ENCODE peak calls at places on chromosomes 11 and 22, in ten cellular contexts. B is adrenal gland, Z is stomach, M is Caco-2, S is cardiac muscle cell, P is tibial nerve, Y is Panc1, J is mammary epithelial cell, X is left ventricle myocardium inferior, L is pancreas. A is an unnamed sample.
A peak's percentile ranks its signal among the peaks of the same experiment; 100 is the strongest.

GRCh38 chr11:16776716-16777115 is 38.3 kb downstream of the C11orf58 start:
- DNase-seq in B (no peak), Z (peak; percentile 18), M (no peak), S (peak; percentile 84), P (no peak), Y (no peak), J (no peak), X (no peak), L (no peak), A (no peak)

GRCh38 chr22:43424865-43425630 is 13.2 kb downstream of the MPPED1 start:
- DNase-seq in B (no peak), Z (no peak), M (no peak), S (no peak), P (no peak), Y (no peak), J (no peak), X (no peak), L (no peak), A (peak; percentile 9)

GRCh38 chr11:129312741-129313587 is 62.7 kb upstream of the BARX2 start:
- DNase-seq in B (no peak), Z (no peak), M (no peak), S (peak; percentile 46), P (no peak), Y (no peak), J (no peak), X (no peak), L (no peak), A (no peak)

GRCh38 chr22:26609287-26609686 is 8.5 kb downstream of the CRYBB1 start:
- DNase-seq in B (no peak), Z (no peak), M (no peak), S (no peak), P (no peak), Y (no peak), J (no peak), X (no peak), L (no peak), A (no peak)

GRCh38 chr22:23110922-23111527 is 30.8 kb downstream of the RSPH14 start:
- DNase-seq in B (no peak), Z (no peak), M (no peak), S (no peak), P (no peak), Y (no peak), J (no peak), X (no peak), L (no peak), A (no peak)

GRCh38 chr22:45763236-45763624 is 91.6 kb downstream of the ATXN10 start:
- DNase-seq in B (no peak), Z (no peak), M (peak; percentile 15), S (no peak), P (no peak), Y (no peak), J (no peak), X (no peak), L (no peak), A (no peak)

GRCh38 chr11:57345555-57346151 is 7.5 kb downstream of the P2RX3 start:
- DNase-seq in B (peak; percentile 80), Z (peak; percentile 85), M (peak; percentile 82), S (peak; percentile 76), P (peak; percentile 86), Y (no peak), J (peak; percentile 60), X (peak; percentile 58), L (peak; percentile 77), A (peak; percentile 62)

GRCh38 chr22:37546436-37547248 is 13.6 kb upstream of the CDC42EP1 start:
- DNase-seq in B (peak; percentile 95), Z (peak; percentile 87), M (no peak), S (peak; percentile 97), P (no peak), Y (no peak), J (no peak), X (peak; percentile 78), L (peak; percentile 91), A (peak; percentile 88)

GRCh38 chr11:75439026-75439425 is 6.0 kb upstream of the KLHL35 start:
- DNase-seq in B (no peak), Z (no peak), M (no peak), S (no peak), P (no peak), Y (no peak), J (no peak), X (no peak), L (peak; percentile 46), A (peak; percentile 7)
- H3K4me3 ChIP-seq in B (no peak overlapping the region), Z (no peak overlapping the region), M (no peak overlapping the region), S (no peak overlapping the region), P (no peak overlapping the region), Y (no peak overlapping the region), J (no peak overlapping the region), X (no peak overlapping the region), L (no peak overlapping the region), A (no peak overlapping the region)

GRCh38 chr11:65870706-65871681 is 1.6 kb downstream of the EFEMP2 start:
- DNase-seq in B (no peak), Z (no peak), M (no peak), S (no peak), P (no peak), Y (no peak), J (no peak), X (peak; percentile 72), L (peak; percentile 60), A (peak; percentile 63)

GRCh38 chr11:65870307-65870658 is 2.3 kb downstream of the EFEMP2 start:
- DNase-seq in B (no peak), Z (no peak), M (no peak), S (no peak), P (no peak), Y (no peak), J (no peak), X (peak; percentile 12), L (no peak), A (no peak)

GRCh38 chr11:65873280-65874156 is 918 bp upstream of the EFEMP2 start:
- DNase-seq in B (peak; percentile 93), Z (peak; percentile 97), M (peak; percentile 95), S (peak; percentile 95), P (peak; percentile 97), Y (no peak), J (peak; percentile 88), X (peak; percentile 96), L (peak; percentile 98), A (peak; percentile 97)

GRCh38 chr11:65872555-65873279 is at the start of gene EFEMP2:
- DNase-seq in B (no peak), Z (no peak), M (no peak), S (peak; percentile 68), P (no peak), Y (no peak), J (no peak), X (peak; percentile 61), L (no peak), A (peak; percentile 82)

DNA sequence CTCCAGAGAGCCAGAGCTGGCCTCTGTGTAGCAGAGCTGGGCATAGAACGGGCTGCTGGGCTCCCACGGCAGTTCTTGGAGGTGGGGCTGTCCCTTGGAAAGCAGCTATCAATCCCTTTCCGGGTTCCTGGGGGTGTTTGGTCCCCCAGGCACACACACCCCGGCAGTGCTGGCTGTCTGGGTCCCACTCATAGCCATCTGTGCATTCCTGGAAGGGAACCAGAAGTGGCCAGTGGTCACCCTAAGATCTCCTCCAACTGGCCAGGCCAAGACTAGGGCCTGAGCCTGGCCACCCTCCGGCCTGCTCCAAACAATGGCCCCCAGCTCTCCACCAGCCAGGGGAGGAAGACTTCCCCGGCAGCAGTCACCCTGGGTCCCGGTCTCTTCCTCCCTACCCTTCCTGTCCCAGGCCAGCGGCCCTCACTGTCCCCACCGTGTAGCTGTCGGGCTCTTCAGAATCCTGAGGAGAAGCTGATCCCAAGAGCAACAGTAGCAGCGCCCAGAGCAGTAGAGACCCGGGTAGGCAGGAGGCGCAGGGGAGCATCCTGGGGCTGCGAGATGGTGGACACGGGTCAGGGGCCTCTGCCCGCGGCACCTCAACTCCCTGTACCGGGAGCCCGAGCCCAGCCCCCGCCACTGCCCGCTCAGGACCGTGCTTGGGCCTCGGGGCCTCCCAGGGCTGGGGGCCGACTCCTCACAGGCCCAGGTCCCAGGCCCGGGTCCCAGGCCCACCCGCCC is 620 bp downstream of the EFEMP2 start:
- DNase-seq in B (no peak), Z (no peak), M (no peak), S (peak; percentile 47), P (no peak), Y (no peak), J (no peak), X (peak; percentile 48), L (peak; percentile 78), A (no peak)
- TF ChIP-seq CTCF in B (no peak), Z (no peak), M (no peak), S (peak; percentile 32), P (no peak), Y (no peak), J (no peak), X (peak; percentile 34), L (no peak), A (peak; percentile 21)

DNA sequence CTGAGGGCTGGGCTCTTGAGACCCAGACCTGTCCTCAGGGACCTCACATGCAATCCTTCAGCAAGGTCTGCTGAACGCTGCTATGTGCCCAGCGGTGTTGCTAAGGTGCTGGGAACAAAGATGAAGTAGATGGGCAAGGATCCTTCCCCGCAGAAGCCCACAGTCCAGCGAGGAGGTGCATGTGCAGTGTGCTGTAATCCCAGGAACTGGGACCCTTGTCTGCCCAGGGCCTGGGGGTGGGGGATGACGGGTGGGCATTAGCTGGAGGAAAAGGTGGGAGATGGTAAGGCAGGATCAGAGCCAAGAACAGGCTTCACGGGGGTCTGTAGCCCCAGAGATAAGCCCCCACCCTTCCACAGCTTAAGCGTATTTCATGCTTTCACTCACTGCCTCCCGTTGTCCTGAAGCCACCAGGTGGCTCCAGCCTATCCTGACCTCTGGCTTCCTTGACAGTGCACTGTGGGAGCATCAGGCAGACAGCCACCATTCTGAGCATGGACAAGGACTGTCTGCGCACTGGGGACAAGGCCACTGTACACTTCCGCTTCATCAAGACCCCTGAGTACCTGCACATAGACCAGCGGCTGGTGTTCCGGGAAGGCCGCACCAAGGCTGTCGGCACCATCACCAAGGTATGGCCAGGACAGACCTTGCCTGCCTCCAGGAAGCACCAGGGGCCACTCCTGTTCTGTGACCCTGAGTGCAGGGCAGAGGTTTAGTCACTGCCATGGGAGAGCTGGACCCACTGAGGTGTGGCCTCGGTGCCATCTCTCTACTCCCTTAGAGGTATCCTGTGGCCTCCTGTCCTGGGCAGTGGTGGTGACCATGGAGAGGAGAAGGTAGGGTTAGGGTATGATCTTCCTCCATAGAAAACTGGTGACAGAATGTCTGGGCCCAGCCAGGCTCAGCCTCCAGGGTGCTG is 22.0 kb downstream of the GTPBP1 start:
- DNase-seq in B (peak; percentile 20), Z (no peak), M (no peak), S (no peak), P (no peak), Y (no peak), J (no peak), X (no peak), L (peak; percentile 39), A (no peak)
- H3K36me3 ChIP-seq in B (peaks cover 94% of the 10 kb centered on the region), Z (peaks cover 97% of the 10 kb centered on the region), M (peaks cover 11% of the 10 kb centered on the region), S (peaks cover 67% of the 10 kb centered on the region), P (peaks cover 18% of the 10 kb centered on the region), Y (no peaks in the 10 kb centered on the region), J (peaks cover 17% of the 10 kb centered on the region), X (peaks cover 90% of the 10 kb centered on the region), L (peaks cover 4% of the 10 kb centered on the region), A (peaks cover 95% of the 10 kb centered on the region)

DNA sequence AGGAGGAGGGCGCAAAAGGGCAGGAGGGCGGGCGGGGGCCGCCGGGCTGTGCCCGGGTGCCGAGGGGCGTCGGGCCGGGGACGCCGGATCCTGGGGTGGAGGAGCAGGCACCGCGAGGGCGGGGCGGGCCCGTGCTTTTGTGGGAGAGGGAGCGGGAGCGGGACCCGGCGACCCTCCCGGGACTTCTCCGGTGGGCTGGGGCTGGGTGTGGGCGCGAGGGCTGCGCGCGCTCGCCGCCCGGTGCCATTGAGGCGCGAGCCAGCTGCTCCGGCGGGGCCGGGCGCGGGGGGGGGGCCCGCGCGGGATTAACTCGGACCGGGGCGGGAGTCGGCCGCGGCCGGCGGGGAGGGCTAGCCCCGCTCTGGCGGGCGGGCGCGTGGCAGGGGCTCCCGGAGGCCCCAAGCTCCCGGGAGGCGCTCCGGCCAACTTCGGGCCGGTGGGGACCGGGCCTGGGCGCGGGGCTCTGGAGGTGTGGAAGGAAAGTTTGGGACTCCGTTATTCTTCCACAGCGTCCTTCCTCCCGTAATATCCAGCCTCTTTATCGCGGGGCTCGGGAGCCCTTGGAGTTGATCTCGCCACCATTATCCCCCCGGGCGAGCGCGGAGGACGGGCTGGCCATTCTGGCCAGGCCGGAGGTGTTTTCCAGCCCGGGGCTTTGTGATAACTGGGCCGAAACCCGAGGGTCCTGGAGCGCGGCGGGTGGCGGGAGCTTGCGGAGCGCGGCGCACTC is 941 bp downstream of the CECR2 start:
- DNase-seq in B (no peak), Z (no peak), M (peak; percentile 8), S (peak; percentile 20), P (no peak), Y (no peak), J (no peak), X (peak; percentile 37), L (peak; percentile 67), A (peak; percentile 17)
- H3K4me3 ChIP-seq in B (no peak overlapping the region), Z (peak overlapping the region; percentile 51), M (peak overlapping the region; percentile 43), S (peak overlapping the region; percentile 74), P (peak overlapping the region; percentile 39), Y (peak overlapping the region; percentile 37), J (no peak overlapping the region), X (peak overlapping the region; percentile 76), L (peak overlapping the region; percentile 47), A (peak overlapping the region; percentile 67)